ENCODE peak calls at places on chromosomes 1 and 21, in seven cellular contexts. G is neuronal stem cell, E is IMR-90, Q is body of pancreas, J is heart right ventricle, H is gastrocnemius medialis, K is ovary. D is an unnamed sample.
A peak's percentile ranks its signal among the peaks of the same experiment; 100 is the strongest.

GRCh38 chr1:90106271-90106670 is 111.4 kb downstream of the ZNF326 start:
- DNase-seq in G (no peak), E (no peak), Q (no peak), J (no peak), H (no peak), K (no peak), D (no peak)

GRCh38 chr1:51926171-51926812 is 47.8 kb upstream of the NRDC start:
- DNase-seq in G (peak; percentile 20), E (peak; percentile 59), Q (no peak), J (no peak), H (no peak), K (no peak), D (no peak)

GRCh38 chr21:28699186-28699585 is 293.5 kb downstream of the LTN1 start:
- DNase-seq in G (no peak), E (no peak), Q (no peak), J (no peak), H (no peak), K (no peak), D (no peak)

GRCh38 chr1:102799496-102799895 is 308.8 kb downstream of the COL11A1 start:
- DNase-seq in G (no peak), E (peak; percentile 59), Q (no peak), J (no peak), H (no peak), K (no peak), D (no peak)

GRCh38 chr1:201982082-201982922 is at the start of gene RNPEP:
- DNase-seq in G (peak; percentile 64), E (peak; percentile 56), Q (peak; percentile 69), J (peak; percentile 85), H (peak; percentile 27), K (peak; percentile 70), D (no peak)

GRCh38 chr1:39395357-39395831 is 96.0 kb upstream of the BMP8A start:
- DNase-seq in G (no peak), E (peak; percentile 90), Q (peak; percentile 28), J (no peak), H (no peak), K (no peak), D (no peak)

GRCh38 chr1:12204140-12204539 is 25.7 kb upstream of the VPS13D start:
- DNase-seq in G (no peak), E (no peak), Q (no peak), J (no peak), H (no peak), K (no peak), D (no peak)

GRCh38 chr1:32744063-32744410 is 41.5 kb upstream of the SYNC start:
- DNase-seq in G (no peak), E (no peak), Q (no peak), J (no peak), H (no peak), K (no peak), D (no peak)

GRCh38 chr1:202615501-202616354 is 94.5 kb downstream of the SYT2 start:
- DNase-seq in G (no peak), E (peak; percentile 45), Q (no peak), J (peak; percentile 49), H (no peak), K (no peak), D (no peak)

GRCh38 chr1:71390518-71390917 is 309.7 kb upstream of the ZRANB2 start:
- DNase-seq in G (no peak), E (no peak), Q (no peak), J (no peak), H (no peak), K (no peak), D (no peak)

GRCh38 chr1:203306089-203306969 is 1.0 kb downstream of the BTG2 start:
- DNase-seq in G (no peak), E (peak; percentile 75), Q (peak; percentile 93), J (peak; percentile 80), H (peak; percentile 95), K (peak; percentile 81), D (peak; percentile 96)

GRCh38 chr1:27142464-27142863 is 12.5 kb downstream of the SLC9A1 start:
- DNase-seq in G (no peak), E (no peak), Q (no peak), J (no peak), H (no peak), K (no peak), D (no peak)

GRCh38 chr1:16042096-16042495 is 1.5 kb upstream of the CLCNKB start:
- DNase-seq in G (no peak), E (no peak), Q (no peak), J (no peak), H (no peak), K (no peak), D (no peak)

GRCh38 chr1:156480411-156481192 is 20.0 kb downstream of the MEF2D start:
- DNase-seq in G (no peak), E (peak; percentile 50), Q (peak; percentile 64), J (peak; percentile 65), H (no peak), K (no peak), D (no peak)

GRCh38 chr1:8307628-8308027 is 10.3 kb upstream of the SLC45A1 start:
- DNase-seq in G (no peak), E (no peak), Q (no peak), J (no peak), H (no peak), K (no peak), D (no peak)

GRCh38 chr1:36183309-36183856 is 27.4 kb downstream of the MAP7D1 start:
- DNase-seq in G (no peak), E (no peak), Q (no peak), J (no peak), H (no peak), K (no peak), D (no peak)

DNA sequence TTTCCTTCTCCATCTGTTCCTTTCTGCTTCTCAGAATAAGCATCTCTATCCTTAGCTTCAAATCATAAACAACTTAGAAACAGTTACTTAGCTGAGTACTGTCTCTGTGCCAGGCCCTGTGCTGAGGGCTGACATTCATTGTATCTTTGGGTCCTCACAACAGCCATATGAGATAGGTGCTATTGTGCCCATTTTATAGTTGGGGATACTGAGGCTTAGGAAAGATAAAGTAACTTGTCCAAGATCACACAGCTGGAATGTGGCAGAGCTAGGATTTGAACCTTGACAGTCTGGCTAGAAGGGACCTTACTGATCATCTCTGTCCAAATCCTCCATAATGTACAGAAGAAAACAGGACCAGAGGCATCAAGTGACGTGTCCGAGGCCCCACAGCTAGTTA is 25.0 kb downstream of the CD247 start:
- DNase-seq in G (no peak), E (no peak), Q (no peak), J (no peak), H (no peak), K (no peak), D (no peak)
- H3K4me1 ChIP-seq in G (peaks cover 21% of the 10 kb centered on the region), E (no peaks in the 10 kb centered on the region), Q (no peaks in the 10 kb centered on the region), J (no peaks in the 10 kb centered on the region), H (no peaks in the 10 kb centered on the region), K (no peaks in the 10 kb centered on the region), D (no peaks in the 10 kb centered on the region)

DNA sequence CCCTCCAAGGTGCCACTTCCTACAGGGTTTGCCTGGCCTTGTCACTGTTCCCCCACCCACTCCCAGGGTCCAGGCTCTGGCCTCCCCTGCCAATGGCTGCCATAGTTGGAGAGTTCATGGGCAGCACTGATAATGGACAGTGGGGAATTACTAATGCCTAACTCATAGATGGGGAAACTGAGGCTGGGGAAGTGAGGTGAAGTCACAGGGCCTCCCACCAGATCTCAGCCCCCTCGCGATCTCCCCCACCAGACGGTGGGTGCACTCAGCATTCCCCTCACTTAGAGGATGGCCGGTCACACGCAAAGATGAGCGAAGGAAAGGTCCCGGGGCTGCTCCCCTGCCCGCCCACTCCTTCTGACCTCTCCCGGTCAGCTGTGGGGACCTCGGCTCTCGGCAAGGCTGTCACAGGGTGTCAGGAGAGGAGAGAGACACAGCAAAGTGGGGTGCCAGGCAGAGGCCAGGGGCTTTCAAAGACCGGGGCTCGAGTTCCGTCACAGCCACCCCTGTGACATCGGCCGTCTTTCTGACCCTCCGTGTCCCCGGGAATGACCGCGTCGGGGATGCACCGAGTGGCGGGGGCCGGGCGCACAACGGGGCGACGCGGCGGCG is 230.0 kb upstream of the TMEM51 start:
- DNase-seq in G (no peak), E (no peak), Q (no peak), J (no peak), H (no peak), K (no peak), D (no peak)
- H3K4me3 ChIP-seq in G (peak overlapping the region; percentile 53), E (peak overlapping the region; percentile 35), Q (no peak overlapping the region), J (no peak overlapping the region), H (no peak overlapping the region), K (peak overlapping the region; percentile 67), D (peak overlapping the region; percentile 97)

DNA sequence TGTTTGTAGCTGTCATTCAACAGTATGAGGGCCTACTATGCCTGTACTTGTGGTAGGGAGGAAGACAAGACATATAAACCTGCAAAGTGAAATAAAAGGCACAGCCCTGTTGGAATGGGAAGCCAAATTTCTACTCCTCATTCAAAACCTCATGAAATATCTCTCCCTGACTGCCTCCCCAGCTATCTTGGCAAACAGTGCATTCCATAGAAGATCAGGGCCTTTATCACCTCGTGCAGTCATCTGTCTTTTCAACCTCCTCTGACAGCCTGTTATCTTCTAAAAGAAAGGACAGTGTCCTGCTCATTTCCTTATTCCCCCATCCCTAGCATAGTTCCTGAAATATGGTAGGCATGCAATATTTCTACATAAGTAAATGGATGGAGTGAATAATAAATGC is 71.0 kb downstream of the SH3GLB1 start:
- DNase-seq in G (no peak), E (no peak), Q (no peak), J (no peak), H (no peak), K (no peak), D (no peak)
- H3K27ac ChIP-seq in G (no peak overlapping the region), E (no peak overlapping the region), Q (no peak overlapping the region), J (peak overlapping the region; percentile 25), H (peak overlapping the region; percentile 91), K (no peak overlapping the region), D (peak overlapping the region; percentile 61)

DNA sequence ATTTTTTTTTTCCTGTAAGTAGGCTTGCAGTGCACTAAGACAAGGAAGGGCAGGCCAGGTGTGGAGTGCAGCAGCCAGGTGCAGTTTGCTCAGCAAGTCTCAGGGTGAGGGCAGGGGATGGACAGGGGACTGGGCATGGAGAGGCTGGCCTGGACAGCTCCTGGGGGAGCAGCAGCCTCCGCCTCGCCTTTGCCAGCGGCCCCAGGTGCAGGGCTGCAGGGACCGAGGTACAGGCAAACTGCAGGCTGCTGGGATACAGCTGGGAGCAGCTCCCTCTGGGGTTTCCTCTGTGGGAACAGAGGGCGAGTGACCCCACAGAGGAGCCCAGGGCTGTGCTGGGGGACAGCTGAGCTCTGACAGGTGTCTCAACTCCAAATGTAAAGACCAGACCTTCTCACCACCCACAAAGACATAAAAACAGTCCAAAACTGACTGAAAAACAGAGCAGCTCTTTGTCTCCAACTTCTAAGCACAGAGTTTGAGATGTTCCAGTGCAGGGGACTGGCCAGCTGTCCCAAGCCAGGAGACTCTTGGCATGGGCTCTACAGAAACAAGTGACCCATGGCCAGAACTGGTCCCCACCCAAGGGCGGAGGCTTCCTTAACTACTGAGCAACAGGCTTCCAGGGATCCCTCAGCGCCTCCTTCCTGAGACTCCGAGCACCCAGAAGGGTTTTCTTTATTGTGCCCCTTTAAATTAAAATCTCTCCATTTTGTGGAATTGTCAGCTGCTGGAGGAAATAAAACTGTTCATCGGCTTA is 27.7 kb upstream of the AJAP1 start:
- DNase-seq in G (no peak), E (no peak), Q (no peak), J (no peak), H (no peak), K (no peak), D (no peak)
- H3K4me1 ChIP-seq in G (no peaks in the 10 kb centered on the region), E (no peaks in the 10 kb centered on the region), Q (no peaks in the 10 kb centered on the region), J (no peaks in the 10 kb centered on the region), H (no peaks in the 10 kb centered on the region), K (no peaks in the 10 kb centered on the region), D (no peaks in the 10 kb centered on the region)

GRCh38 chr1:115564201-115564600 is 77.6 kb upstream of the VANGL1 start:
- DNase-seq in G (no peak), E (no peak), Q (no peak), J (no peak), H (no peak), K (no peak), D (no peak)
- H3K4me3 ChIP-seq in G (no peak overlapping the region), E (no peak overlapping the region), Q (no peak overlapping the region), J (no peak overlapping the region), H (no peak overlapping the region), K (no peak overlapping the region), D (no peak overlapping the region)

GRCh38 chr1:101284021-101284420 is 47.2 kb downstream of the S1PR1 start:
- DNase-seq in G (no peak), E (no peak), Q (no peak), J (no peak), H (no peak), K (no peak), D (no peak)
- H3K27ac ChIP-seq in G (peak overlapping the region; percentile 31), E (no peak overlapping the region), Q (no peak overlapping the region), J (no peak overlapping the region), H (no peak overlapping the region), K (no peak overlapping the region), D (no peak overlapping the region)